ENCODE peak calls at places on chromosomes 4 and X, in five cellular contexts. P, B, C, X and E are unnamed samples.

GRCh38 chr4:39435875-39436563 is 22.7 kb downstream of the RPL9 start:
- DNase-seq in C (no peak), P (no peak), X (no peak), B (no peak), E (no peak)

GRCh38 chrX:126137899-126138298 is 28.2 kb downstream of the DCAF12L2 start:
- DNase-seq in B (no peak), C (no peak), P (no peak), X (no peak), E (no peak)

GRCh38 chr4:127586922-127587571 is 45.7 kb upstream of the INTU start:
- DNase-seq in B (peak; percentile 21), C (peak; percentile 38), X (peak; percentile 56), P (no peak), E (no peak)

GRCh38 chrX:44043496-44043895 is 70.3 kb upstream of the NDP start:
- DNase-seq in X (no peak), C (no peak), B (peak; percentile 4), P (no peak), E (no peak)

GRCh38 chrX:98141466-98141865 is 1257.8 kb downstream of the RPA4 start:
- DNase-seq in B (no peak), P (no peak), C (no peak), X (no peak), E (no peak)

GRCh38 chrX:120468825-120469525 is at the start of gene LAMP2:
- DNase-seq in C (peak; percentile 91), B (peak; percentile 89), X (peak; percentile 84), P (peak; percentile 30), E (peak; percentile 81)

GRCh38 chr4:58191086-58191485 is 1080.9 kb upstream of the IGFBP7 start:
- DNase-seq in P (no peak), C (no peak), X (no peak), B (no peak), E (no peak)

GRCh38 chrX:25012793-25013592 is 2.8 kb downstream of the ARX start:
- DNase-seq in X (no peak), B (no peak), P (no peak), C (no peak), E (no peak)

GRCh38 chr4:76272091-76272490 is 20.6 kb downstream of the FAM47E start:
- DNase-seq in B (no peak), P (no peak), X (no peak), C (no peak), E (no peak)

GRCh38 chr4:109990307-109991257 is 77.9 kb downstream of the EGF start:
- DNase-seq in X (no peak), B (no peak), P (peak; percentile 87), C (no peak), E (no peak)

GRCh38 chrX:46262299-46262698 is 282.9 kb downstream of the ZNF674 start:
- DNase-seq in P (no peak), B (no peak), C (no peak), X (no peak), E (no peak)

GRCh38 chr4:107600456-107600855 is 119.6 kb downstream of the PAPSS1 start:
- DNase-seq in C (peak; percentile 50), B (no peak), P (no peak), X (no peak), E (no peak)

GRCh38 chr4:36385951-36386561 is 104.6 kb downstream of the DTHD1 start:
- DNase-seq in B (peak; percentile 59), P (peak; percentile 63), X (no peak), C (no peak), E (no peak)

GRCh38 chr4:15504041-15504440 is 34.4 kb downstream of the CC2D2A start:
- DNase-seq in X (no peak), B (no peak), P (no peak), C (no peak), E (no peak)

GRCh38 chr4:89837385-89837995 is 529 bp upstream of the SNCA start:
- DNase-seq in P (no peak), C (peak; percentile 11), B (peak; percentile 42), X (peak; percentile 6), E (peak; percentile 74)

GRCh38 chrX:3268804-3269203 is 77.6 kb downstream of the MXRA5 start:
- DNase-seq in P (no peak), C (no peak), B (no peak), X (no peak), E (no peak)

GRCh38 chr4:8662776-8663175 is 70.2 kb downstream of the CPZ start:
- DNase-seq in C (no peak), B (no peak), X (no peak), P (no peak), E (no peak)

GRCh38 chrX:25043192-25043591 is 27.4 kb upstream of the ARX start:
- DNase-seq in C (no peak), P (no peak), X (no peak), B (no peak), E (no peak)

GRCh38 chrX:39758791-39759525 is 338.8 kb downstream of the BCOR start:
- DNase-seq in B (no peak), P (no peak), X (no peak), C (no peak), E (no peak)

GRCh38 chr4:66688674-66689073 is 856.6 kb downstream of the CENPC start:
- DNase-seq in C (peak; percentile 68), B (no peak), P (no peak), X (no peak), E (no peak)
- TF ChIP-seq CTCF in C (peak; percentile 21), B (no peak), P (no peak), X (peak; percentile 20), E (peak; percentile 69)

DNA sequence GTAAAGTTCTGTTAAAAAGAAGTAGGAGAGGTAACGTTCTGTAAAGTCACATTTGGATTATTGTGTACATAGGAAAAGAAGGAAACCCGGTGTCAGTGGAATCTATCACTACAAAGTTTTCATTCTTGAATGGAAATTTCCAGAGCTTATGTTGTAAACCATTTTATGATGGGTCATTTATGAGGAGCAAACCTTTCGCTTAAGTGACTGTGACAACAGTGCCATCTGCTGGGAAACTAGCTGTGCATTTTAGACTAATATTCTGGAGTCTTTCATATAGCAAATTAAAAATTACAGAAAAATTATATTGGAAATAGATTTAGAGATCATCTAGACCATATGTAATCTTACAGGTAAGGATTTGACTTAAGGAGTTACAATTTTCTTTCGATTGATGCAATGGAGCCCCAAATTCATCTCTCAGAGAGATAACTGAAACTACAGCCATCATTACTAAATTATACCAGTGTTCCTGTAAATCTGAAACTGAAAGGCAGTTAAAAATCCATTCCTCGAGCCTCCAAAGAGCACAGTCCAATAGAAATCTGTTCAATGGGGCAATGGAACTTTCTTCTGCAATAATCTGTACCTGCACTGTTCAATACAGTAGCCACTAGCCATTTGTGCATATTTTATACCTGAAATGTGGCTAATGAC is 26.9 kb downstream of the ASB9 start:
- DNase-seq in P (peak; percentile 17), X (peak; percentile 53), B (peak; percentile 64), C (peak; percentile 53), E (no peak)
- TF ChIP-seq CTCF in P (peak; percentile 64), X (peak; percentile 62), B (peak; percentile 52), C (peak; percentile 37), E (peak; percentile 77)

DNA sequence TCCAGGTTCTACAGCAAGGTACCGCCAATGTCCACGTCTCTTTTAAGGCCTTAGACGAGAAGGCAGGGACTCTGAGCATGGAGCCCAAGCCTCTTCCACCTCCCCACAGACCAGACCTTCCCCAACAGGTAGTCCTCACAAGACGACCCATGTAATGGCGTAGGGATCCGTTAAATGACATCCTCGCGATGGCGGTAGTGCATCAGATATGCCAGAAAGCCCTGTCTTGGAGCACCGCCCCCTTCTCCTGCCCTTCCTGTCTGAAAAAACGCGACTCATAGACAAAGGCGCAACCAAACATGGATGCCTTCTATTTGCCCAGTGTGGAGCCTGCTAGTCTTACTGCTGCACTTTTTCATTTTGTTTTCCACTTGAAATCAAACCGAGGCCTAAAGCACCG is 185.4 kb downstream of the OR13H1 start:
- DNase-seq in B (no peak), P (peak; percentile 88), C (no peak), X (peak; percentile 77), E (no peak)
- TF ChIP-seq CTCF in B (no peak), P (peak; percentile 73), C (no peak), X (peak; percentile 53), E (no peak)

DNA sequence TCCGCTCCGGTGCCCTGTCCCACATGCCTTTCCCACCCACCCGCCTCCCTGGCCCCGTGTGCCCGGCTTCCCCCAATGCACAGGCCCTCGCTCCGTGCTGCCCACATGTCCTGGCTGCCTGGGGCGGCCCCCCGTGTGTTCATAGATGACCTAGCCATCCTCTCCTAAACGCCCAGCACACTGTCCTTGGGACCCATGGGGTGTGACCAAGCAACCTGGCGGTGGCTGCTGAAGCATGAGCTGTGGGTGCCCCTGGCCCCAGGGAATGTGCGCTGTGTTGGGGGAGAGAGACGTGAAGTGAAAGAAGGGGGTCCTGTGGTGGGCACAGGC is 28.3 kb downstream of the MAEA start:
- DNase-seq in B (no peak), C (no peak), P (no peak), X (no peak), E (no peak)
- TF ChIP-seq CTCF in B (no peak), C (no peak), P (no peak), X (no peak), E (no peak)

GRCh38 chrX:23694606-23695005 is 27.3 kb downstream of the PRDX4 start:
- DNase-seq in B (peak; percentile 54), P (peak; percentile 11), X (peak; percentile 53), C (peak; percentile 66), E (no peak)
- TF ChIP-seq CTCF in B (peak; percentile 53), P (peak; percentile 70), X (peak; percentile 62), C (peak; percentile 44), E (peak; percentile 86)

DNA sequence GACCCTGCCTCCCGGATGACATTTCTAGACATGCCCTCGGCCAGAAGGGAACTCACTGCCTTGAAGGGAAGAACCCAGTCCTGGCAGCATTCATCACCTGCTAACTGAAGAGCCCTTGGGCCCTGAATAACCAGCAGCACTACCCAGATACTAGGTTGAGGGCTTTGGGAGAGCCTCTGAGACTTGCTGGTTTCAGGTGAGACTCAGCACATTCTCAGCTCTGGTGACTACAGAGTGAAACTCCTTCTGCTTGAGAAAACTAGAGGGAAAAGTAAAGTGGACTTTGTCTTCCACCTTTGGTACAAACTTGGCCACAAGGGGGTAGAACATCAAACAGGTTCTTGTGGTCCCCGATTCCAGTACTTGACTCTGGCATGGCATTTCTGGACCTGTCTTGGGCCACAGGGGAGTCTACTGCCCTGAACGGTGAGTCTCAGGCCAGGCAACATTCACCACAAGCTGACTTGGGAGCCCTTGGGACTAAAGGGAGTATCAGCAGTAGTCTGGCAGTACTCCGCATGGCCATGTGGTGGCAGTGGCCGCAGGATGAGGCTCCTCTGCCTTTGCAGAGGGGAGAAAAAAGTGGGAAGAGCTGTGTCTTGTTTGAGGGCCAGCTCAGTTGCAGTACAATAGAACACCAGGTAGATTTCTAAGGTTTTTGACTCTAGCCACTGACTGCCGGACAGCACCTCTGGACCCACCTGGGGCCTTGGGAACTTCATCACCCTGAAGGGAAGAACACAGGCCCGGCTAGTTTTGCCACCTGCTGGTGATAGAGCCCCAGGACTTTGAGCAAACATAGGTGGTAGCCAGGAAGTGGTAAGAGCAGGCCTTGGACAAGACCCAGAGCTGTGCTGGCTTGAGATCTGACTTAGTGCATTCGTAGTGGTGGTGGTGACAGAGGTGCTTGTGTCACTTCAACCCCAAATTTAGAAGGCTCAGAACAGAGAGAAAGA is 414.8 kb downstream of the OPHN1 start:
- DNase-seq in X (peak; percentile 18), P (no peak), B (peak; percentile 3), C (peak; percentile 28), E (no peak)
- TF ChIP-seq CTCF in X (peak; percentile 72), P (no peak), B (no peak), C (peak; percentile 55), E (peak; percentile 65)

DNA sequence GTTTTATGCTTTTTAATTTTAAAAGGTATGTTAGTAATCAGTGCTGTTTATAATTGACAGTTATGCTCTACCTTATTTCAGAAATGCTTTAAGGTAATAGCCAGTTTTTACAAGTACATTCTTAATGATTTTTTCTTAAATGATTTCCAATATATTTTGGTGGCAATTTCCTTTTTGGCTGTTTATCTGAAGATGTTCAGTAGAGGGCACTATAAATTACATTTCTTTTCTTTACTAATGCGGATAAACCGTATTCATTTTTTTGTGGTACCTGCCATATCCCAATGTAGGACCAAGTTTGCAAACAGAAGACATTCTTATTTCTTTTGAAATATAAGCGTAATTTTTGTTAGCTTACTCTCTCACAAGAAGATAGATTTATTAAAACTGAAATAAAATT is 65.4 kb downstream of the CCKAR start:
- DNase-seq in C (no peak), X (no peak), B (no peak), P (no peak), E (no peak)
- TF ChIP-seq CTCF in C (no peak), X (no peak), B (no peak), P (no peak), E (peak; percentile 50)